ENCODE peak calls at places on chromosomes 4 and X, in five cellular contexts. A is IMR-90, Z is lower leg skin, S is uterus, Q is body of pancreas. J is an unnamed sample.

GRCh38 chr4:26321326-26322276 is 787 bp downstream of the RBPJ start:
- DNase-seq in A (peak; percentile 41), Z (peak; percentile 88), S (peak; percentile 18), Q (peak; percentile 30), J (no peak)

GRCh38 chrX:916235-916609 is 285.6 kb downstream of the SHOX start:
- DNase-seq in A (no peak), Z (no peak), S (no peak), Q (no peak), J (no peak)

GRCh38 chr4:132114885-132115284 is 1034.2 kb upstream of the PCDH10 start:
- DNase-seq in A (peak; percentile 85), Z (no peak), S (no peak), Q (no peak), J (no peak)

GRCh38 chrX:10243056-10243455 is 86.3 kb downstream of the CLCN4 start:
- DNase-seq in A (no peak), Z (no peak), S (no peak), Q (no peak), J (no peak)

GRCh38 chr4:122832732-122833131 is 6.1 kb downstream of the FGF2 start:
- DNase-seq in A (peak; percentile 29), Z (no peak), S (no peak), Q (no peak), J (no peak)

GRCh38 chrX:47311857-47312774 is 58.3 kb upstream of the ZNF157 start:
- DNase-seq in A (peak; percentile 63), Z (no peak), S (peak; percentile 62), Q (peak; percentile 70), J (peak; percentile 15)

GRCh38 chr4:45323453-45324058 is 597.2 kb upstream of the GNPDA2 start:
- DNase-seq in A (no peak), Z (no peak), S (no peak), Q (no peak), J (no peak)

GRCh38 chrX:1928805-1929204 is 313.9 kb downstream of the ASMT start:
- DNase-seq in A (no peak), Z (no peak), S (no peak), Q (no peak), J (no peak)

GRCh38 chr4:138344064-138344463 is 101.9 kb upstream of the SLC7A11 start:
- DNase-seq in A (no peak), Z (no peak), S (no peak), Q (no peak), J (no peak)

GRCh38 chrX:3403748-3404147 is 57.3 kb upstream of the MXRA5 start:
- DNase-seq in A (no peak), Z (no peak), S (no peak), Q (no peak), J (no peak)

GRCh38 chrX:848366-848765 is 217.8 kb downstream of the SHOX start:
- DNase-seq in A (no peak), Z (no peak), S (no peak), Q (no peak), J (no peak)

GRCh38 chr4:47222276-47222675 is 190.9 kb downstream of the GABRB1 start:
- DNase-seq in A (peak; percentile 22), Z (no peak), S (no peak), Q (no peak), J (no peak)

GRCh38 chr4:145083891-145084640 is 13.9 kb downstream of the ANAPC10 start:
- DNase-seq in A (peak; percentile 47), Z (no peak), S (no peak), Q (no peak), J (no peak)

GRCh38 chr4:145716661-145717200 is 36.8 kb downstream of the C4orf51 start:
- DNase-seq in A (no peak), Z (no peak), S (no peak), Q (no peak), J (no peak)

GRCh38 chrX:57573754-57574153 is 18.1 kb upstream of the ZXDB start:
- DNase-seq in A (peak; percentile 17), Z (no peak), S (no peak), Q (peak; percentile 11), J (no peak)

GRCh38 chr4:149709640-149710039 is 106.0 kb downstream of the IQCM start:
- DNase-seq in A (peak; percentile 61), Z (no peak), S (no peak), Q (no peak), J (no peak)

GRCh38 chrX:1554469-1555210 is 17.7 kb upstream of the P2RY8 start:
- DNase-seq in A (no peak), Z (peak; percentile 78), S (no peak), Q (no peak), J (no peak)

GRCh38 chr4:140094701-140095420 is 59.1 kb downstream of the MAML3 start:
- DNase-seq in A (peak; percentile 73), Z (peak; percentile 90), S (peak; percentile 35), Q (peak; percentile 74), J (peak; percentile 59)

GRCh38 chrX:107117993-107118321 is 665 bp downstream of the RBM41 start:
- DNase-seq in A (no peak), Z (no peak), S (no peak), Q (no peak), J (no peak)

GRCh38 chrX:68261060-68261672 is 172.1 kb downstream of the OPHN1 start:
- DNase-seq in A (peak; percentile 20), Z (no peak), S (no peak), Q (no peak), J (peak; percentile 5)

GRCh38 chr4:54657556-54658313 is at the start of gene KIT:
- DNase-seq in A (peak; percentile 32), Z (peak; percentile 91), S (peak; percentile 55), Q (peak; percentile 55), J (no peak)

GRCh38 chrX:110569506-110569905 is 210.9 kb downstream of the RTL9 start:
- DNase-seq in A (no peak), Z (no peak), S (no peak), Q (no peak), J (no peak)

GRCh38 chr4:176302283-176303275 is 17.2 kb upstream of the SPCS3 start:
- DNase-seq in A (peak; percentile 90), Z (no peak), S (no peak), Q (no peak), J (no peak)

GRCh38 chr4:115126487-115126886 is 13.1 kb upstream of the NDST4 start:
- DNase-seq in A (no peak), Z (no peak), S (no peak), Q (no peak), J (no peak)

GRCh38 chr4:124943938-124944337 is 231.4 kb upstream of the ANKRD50 start:
- DNase-seq in A (no peak), Z (no peak), S (no peak), Q (no peak), J (no peak)

GRCh38 chrX:21989415-21989814 is 42.7 kb upstream of the PHEX start:
- DNase-seq in A (no peak), Z (no peak), S (no peak), Q (no peak), J (no peak)

GRCh38 chr4:90799895-90800294 is 672.7 kb downstream of the CCSER1 start:
- DNase-seq in A (no peak), Z (no peak), S (no peak), Q (no peak), J (no peak)

GRCh38 chrX:154791467-154791866 is 13.8 kb downstream of the MPP1 start:
- DNase-seq in A (no peak), Z (no peak), S (no peak), Q (no peak), J (no peak)

DNA sequence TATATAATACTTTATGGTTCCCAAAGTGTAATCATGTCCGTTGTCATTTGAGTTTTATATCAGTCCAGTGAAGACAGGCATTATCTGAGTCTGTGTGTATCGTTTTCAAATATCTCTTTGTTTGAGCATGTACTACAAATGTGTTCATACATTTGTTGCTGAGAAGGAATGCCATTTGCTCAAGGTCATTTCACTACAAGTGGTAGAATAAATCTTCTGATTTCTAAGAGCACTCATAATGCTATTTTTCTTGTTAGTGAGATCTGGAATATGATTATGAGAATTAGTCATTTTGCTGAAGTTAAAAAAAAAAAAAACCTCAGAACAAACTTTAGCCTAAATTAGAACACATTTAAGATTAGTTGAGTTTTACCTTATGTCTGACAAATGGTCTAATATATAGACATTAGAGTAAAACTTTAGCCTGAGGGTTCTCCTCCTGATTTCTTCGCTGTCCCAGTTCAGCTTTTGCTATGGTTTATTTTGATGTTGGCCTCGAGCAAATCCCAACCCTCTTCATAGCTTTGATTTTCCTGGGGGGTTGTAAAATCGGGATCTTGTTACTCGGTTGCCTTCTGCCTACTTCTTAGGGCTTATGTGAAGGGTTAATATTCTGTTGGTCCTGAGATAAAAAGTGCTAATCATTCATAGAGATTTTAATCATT is 87.1 kb downstream of the TMEM131L start:
- DNase-seq in A (peak; percentile 13), Z (no peak), S (no peak), Q (no peak), J (no peak)
- H3K4me3 ChIP-seq in A (no peak overlapping the region), Z (no peak overlapping the region), S (no peak overlapping the region), Q (no peak overlapping the region), J (no peak overlapping the region)

GRCh38 chrX:71118032-71118984 is at the start of gene MED12:
- DNase-seq in A (peak; percentile 75), Z (peak; percentile 96), S (peak; percentile 88), Q (peak; percentile 83), J (peak; percentile 79)
- TF ChIP-seq POLR2A in A (peak; percentile 15), Z (no peak), S (peak; percentile 27), Q (peak; percentile 56), J (no peak)

DNA sequence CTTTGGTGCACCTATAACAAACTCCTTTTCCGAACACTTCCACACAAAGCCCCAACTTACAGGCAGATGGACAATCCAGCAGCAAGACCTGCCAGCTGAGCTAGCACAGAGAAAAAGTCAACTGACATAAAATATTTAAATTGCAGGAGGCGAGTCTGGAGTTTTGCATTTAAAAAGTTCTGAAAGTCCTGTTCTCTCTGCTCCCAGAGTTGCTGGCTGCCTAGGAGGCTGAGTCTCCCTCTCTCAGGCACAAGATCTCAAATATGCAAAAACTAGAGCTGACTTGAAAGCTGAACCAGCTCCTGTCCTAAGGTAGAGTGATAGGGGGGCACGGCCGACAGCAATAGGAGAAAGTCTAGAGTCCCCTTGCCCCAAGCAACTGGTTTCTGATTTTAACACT is 1.1 kb downstream of the LDB2 start:
- DNase-seq in A (peak; percentile 30), Z (no peak), S (no peak), Q (no peak), J (no peak)
- H3K4me3 ChIP-seq in A (peak overlapping the region; percentile 46), Z (peak overlapping the region; percentile 12), S (peak overlapping the region; percentile 66), Q (no peak overlapping the region), J (peak overlapping the region; percentile 36)

GRCh38 chr4:75673027-75673958 is at the start of gene G3BP2:
- DNase-seq in A (peak; percentile 98), Z (peak; percentile 100), S (peak; percentile 97), Q (peak; percentile 98), J (peak; percentile 91)
- TF ChIP-seq POLR2A in A (peak; percentile 78), Z (peak; percentile 81), S (peak; percentile 90), Q (peak; percentile 97), J (peak; percentile 83)

GRCh38 chr4:173539986-173540385 is 10.0 kb upstream of the HAND2 start:
- DNase-seq in A (no peak), Z (no peak), S (no peak), Q (no peak), J (no peak)

GRCh38 chr4:173537628-173538147 is 7.7 kb upstream of the HAND2 start:
- DNase-seq in A (no peak), Z (no peak), S (no peak), Q (no peak), J (no peak)

GRCh38 chr4:173538903-173539445 is 8.9 kb upstream of the HAND2 start:
- DNase-seq in A (no peak), Z (no peak), S (no peak), Q (no peak), J (no peak)

GRCh38 chr4:173536808-173537429 is 6.9 kb upstream of the HAND2 start:
- DNase-seq in A (no peak), Z (no peak), S (peak; percentile 39), Q (no peak), J (no peak)

GRCh38 chr4:173538148-173538902 is 8.3 kb upstream of the HAND2 start:
- DNase-seq in A (no peak), Z (no peak), S (peak; percentile 51), Q (peak; percentile 41), J (no peak)
- H3K4me3 ChIP-seq in A (no peak overlapping the region), Z (peak overlapping the region; percentile 15), S (peak overlapping the region; percentile 31), Q (no peak overlapping the region), J (peak overlapping the region; percentile 38)

GRCh38 chr4:6673660-6674499 is 19.8 kb upstream of the S100P start:
- DNase-seq in A (peak; percentile 96), Z (peak; percentile 98), S (peak; percentile 95), Q (peak; percentile 94), J (peak; percentile 81)
- TF ChIP-seq POLR2A in A (no peak), Z (peak; percentile 10), S (peak; percentile 86), Q (peak; percentile 64), J (peak; percentile 39)

J was measured in tibial nerve.